ENCODE peak calls at places on chromosomes 13 and 19, in six cellular contexts. One of them, this sample, is unnamed.

GRCh38 chr13:99218969-99219368 is 18.3 kb downstream of the UBAC2 start:
- DNase-seq in GM23338: no peak
- DNase-seq in K562: no peak
- DNase-seq in GM12878: peak; percentile 62
- DNase-seq in H1: no peak
- DNase-seq in HepG2: no peak
- DNase-seq in this sample: no peak

GRCh38 chr19:38223617-38224013 is 407 bp downstream of the DPF1 start:
- DNase-seq in GM23338: no peak
- DNase-seq in K562: no peak
- DNase-seq in GM12878: no peak
- DNase-seq in H1: no peak
- DNase-seq in HepG2: no peak
- DNase-seq in this sample: no peak

GRCh38 chr13:112220925-112221324 is 154.0 kb downstream of the SOX1 start:
- DNase-seq in GM23338: no peak
- DNase-seq in K562: no peak
- DNase-seq in GM12878: no peak
- DNase-seq in H1: no peak
- DNase-seq in HepG2: no peak
- DNase-seq in this sample: no peak

GRCh38 chr19:47768604-47769003 is 9.9 kb upstream of the SELENOW start:
- DNase-seq in GM23338: no peak
- DNase-seq in K562: no peak
- DNase-seq in GM12878: no peak
- DNase-seq in H1: no peak
- DNase-seq in HepG2: no peak
- DNase-seq in this sample: no peak

GRCh38 chr19:56110515-56111448 is 10.3 kb downstream of the ZNF787 start:
- DNase-seq in GM23338: no peak
- DNase-seq in K562: peak; percentile 14
- DNase-seq in GM12878: no peak
- DNase-seq in H1: no peak
- DNase-seq in HepG2: peak; percentile 78
- DNase-seq in this sample: no peak

GRCh38 chr19:1746401-1747284 is 6.7 kb upstream of the ONECUT3 start:
- DNase-seq in GM23338: no peak
- DNase-seq in K562: peak; percentile 54
- DNase-seq in GM12878: no peak
- DNase-seq in H1: peak; percentile 21
- DNase-seq in HepG2: no peak
- DNase-seq in this sample: no peak

GRCh38 chr13:108214511-108215383 is 589 bp downstream of the LIG4 start:
- DNase-seq in GM23338: peak; percentile 60
- DNase-seq in K562: no peak
- DNase-seq in GM12878: no peak
- DNase-seq in H1: no peak
- DNase-seq in HepG2: no peak
- DNase-seq in this sample: peak; percentile 17

GRCh38 chr19:4581381-4582111 is 22.1 kb upstream of the SEMA6B start:
- DNase-seq in GM23338: peak; percentile 72
- DNase-seq in K562: peak; percentile 76
- DNase-seq in GM12878: no peak
- DNase-seq in H1: no peak
- DNase-seq in HepG2: no peak
- DNase-seq in this sample: peak; percentile 64

GRCh38 chr13:46698015-46698414 is 98.9 kb downstream of the ESD start:
- DNase-seq in GM23338: no peak
- DNase-seq in K562: no peak
- DNase-seq in GM12878: no peak
- DNase-seq in H1: no peak
- DNase-seq in HepG2: no peak
- DNase-seq in this sample: no peak

GRCh38 chr19:2431318-2432055 is 4.1 kb upstream of the TIMM13 start:
- DNase-seq in GM23338: no peak
- DNase-seq in K562: no peak
- DNase-seq in GM12878: no peak
- DNase-seq in H1: no peak
- DNase-seq in HepG2: no peak
- DNase-seq in this sample: no peak

GRCh38 chr19:41872775-41873647 is 4.1 kb upstream of the CD79A start:
- DNase-seq in GM23338: peak; percentile 96
- DNase-seq in K562: peak; percentile 85
- DNase-seq in GM12878: no peak
- DNase-seq in H1: peak; percentile 68
- DNase-seq in HepG2: peak; percentile 72
- DNase-seq in this sample: peak; percentile 94

GRCh38 chr13:25468330-25469178 is 96.8 kb downstream of the ATP8A2 start:
- DNase-seq in GM23338: peak; percentile 73
- DNase-seq in K562: peak; percentile 71
- DNase-seq in GM12878: no peak
- DNase-seq in H1: no peak
- DNase-seq in HepG2: no peak
- DNase-seq in this sample: peak; percentile 74

GRCh38 chr13:24208314-24208713 is 47.8 kb downstream of the SPATA13 start:
- DNase-seq in GM23338: no peak
- DNase-seq in K562: no peak
- DNase-seq in GM12878: no peak
- DNase-seq in H1: no peak
- DNase-seq in HepG2: no peak
- DNase-seq in this sample: no peak

GRCh38 chr19:49490287-49491029 is 3.0 kb downstream of the RPL13A start:
- DNase-seq in GM23338: no peak
- DNase-seq in K562: no peak
- DNase-seq in GM12878: no peak
- DNase-seq in H1: no peak
- DNase-seq in HepG2: no peak
- DNase-seq in this sample: no peak

GRCh38 chr19:11578342-11579142 is 1.1 kb upstream of the ACP5 start:
- DNase-seq in GM23338: peak; percentile 67
- DNase-seq in K562: peak; percentile 90
- DNase-seq in GM12878: no peak
- DNase-seq in H1: no peak
- DNase-seq in HepG2: peak; percentile 31
- DNase-seq in this sample: peak; percentile 55

GRCh38 chr13:114115191-114115671 is 17.2 kb downstream of the RASA3 start:
- DNase-seq in GM23338: no peak
- DNase-seq in K562: peak; percentile 78
- DNase-seq in GM12878: no peak
- DNase-seq in H1: no peak
- DNase-seq in HepG2: peak; percentile 33
- DNase-seq in this sample: peak; percentile 8

GRCh38 chr19:42250666-42251531 is 4.0 kb downstream of the ERF start:
- DNase-seq in GM23338: no peak
- DNase-seq in K562: no peak
- DNase-seq in GM12878: no peak
- DNase-seq in H1: no peak
- DNase-seq in HepG2: no peak
- DNase-seq in this sample: no peak

GRCh38 chr13:50589139-50589538 is 254.4 kb downstream of the DLEU7 start:
- DNase-seq in GM23338: no peak
- DNase-seq in K562: no peak
- DNase-seq in GM12878: no peak
- DNase-seq in H1: no peak
- DNase-seq in HepG2: no peak
- DNase-seq in this sample: no peak

GRCh38 chr13:113860051-113860471 is 3.8 kb downstream of the GAS6 start:
- DNase-seq in GM23338: peak; percentile 44
- DNase-seq in K562: no peak
- DNase-seq in GM12878: no peak
- DNase-seq in H1: no peak
- DNase-seq in HepG2: peak; percentile 34
- DNase-seq in this sample: peak; percentile 39

GRCh38 chr13:32415019-32415418 is 12.9 kb downstream of the N4BP2L1 start:
- DNase-seq in GM23338: peak; percentile 82
- DNase-seq in K562: peak; percentile 35
- DNase-seq in GM12878: no peak
- DNase-seq in H1: no peak
- DNase-seq in HepG2: no peak
- DNase-seq in this sample: peak; percentile 55

GRCh38 chr13:77300176-77301141 is 26.4 kb downstream of the MYCBP2 start:
- DNase-seq in GM23338: peak; percentile 9
- DNase-seq in K562: peak; percentile 15
- DNase-seq in GM12878: no peak
- DNase-seq in H1: no peak
- DNase-seq in HepG2: no peak
- DNase-seq in this sample: no peak

GRCh38 chr13:75321084-75321483 is 160.9 kb downstream of the TBC1D4 start:
- DNase-seq in GM23338: no peak
- DNase-seq in K562: no peak
- DNase-seq in GM12878: no peak
- DNase-seq in H1: no peak
- DNase-seq in HepG2: no peak
- DNase-seq in this sample: no peak

GRCh38 chr19:28481674-28482073 is 731.3 kb downstream of the UQCRFS1 start:
- DNase-seq in GM23338: no peak
- DNase-seq in K562: no peak
- DNase-seq in GM12878: no peak
- DNase-seq in H1: no peak
- DNase-seq in HepG2: no peak
- DNase-seq in this sample: no peak

GRCh38 chr19:44905437-44906160 is at the start of gene APOE:
- DNase-seq in GM23338: peak; percentile 91
- DNase-seq in K562: peak; percentile 63
- DNase-seq in GM12878: no peak
- DNase-seq in H1: peak; percentile 93
- DNase-seq in HepG2: peak; percentile 81
- DNase-seq in this sample: peak; percentile 81

GRCh38 chr13:74133657-74134201 is 475 bp downstream of the KLF12 start:
- DNase-seq in GM23338: peak; percentile 85
- DNase-seq in K562: peak; percentile 3
- DNase-seq in GM12878: peak; percentile 64
- DNase-seq in H1: peak; percentile 65
- DNase-seq in HepG2: peak; percentile 35
- DNase-seq in this sample: peak; percentile 83

GRCh38 chr13:41562083-41562482 is 104.7 kb downstream of the RGCC start:
- DNase-seq in GM23338: no peak
- DNase-seq in K562: no peak
- DNase-seq in GM12878: no peak
- DNase-seq in H1: no peak
- DNase-seq in HepG2: no peak
- DNase-seq in this sample: no peak

GRCh38 chr13:73168226-73168992 is 109.6 kb downstream of the KLF5 start:
- DNase-seq in GM23338: no peak
- DNase-seq in K562: no peak
- DNase-seq in GM12878: no peak
- DNase-seq in H1: no peak
- DNase-seq in HepG2: no peak
- DNase-seq in this sample: no peak

GRCh38 chr19:39480337-39481228 is at the start of gene TIMM50:
- DNase-seq in GM23338: peak; percentile 100
- DNase-seq in K562: peak; percentile 100
- DNase-seq in GM12878: peak; percentile 69
- DNase-seq in H1: peak; percentile 97
- DNase-seq in HepG2: peak; percentile 94
- DNase-seq in this sample: peak; percentile 100
- TF ChIP-seq CREB1 in GM23338: peak; percentile 90
- TF ChIP-seq CREB1 in K562: peak; percentile 86
- TF ChIP-seq CREB1 in GM12878: peak; percentile 90
- TF ChIP-seq CREB1 in H1: peak; percentile 89
- TF ChIP-seq CREB1 in HepG2: peak; percentile 79
- TF ChIP-seq CREB1 in this sample: no peak

GRCh38 chr13:102289606-102290005 is 112.2 kb downstream of the FGF14 start:
- DNase-seq in GM23338: no peak
- DNase-seq in K562: no peak
- DNase-seq in GM12878: no peak
- DNase-seq in H1: no peak
- DNase-seq in HepG2: no peak
- DNase-seq in this sample: no peak
- TF ChIP-seq CREB1 in GM23338: no peak
- TF ChIP-seq CREB1 in K562: no peak
- TF ChIP-seq CREB1 in GM12878: no peak
- TF ChIP-seq CREB1 in H1: no peak
- TF ChIP-seq CREB1 in HepG2: no peak
- TF ChIP-seq CREB1 in this sample: no peak

DNA sequence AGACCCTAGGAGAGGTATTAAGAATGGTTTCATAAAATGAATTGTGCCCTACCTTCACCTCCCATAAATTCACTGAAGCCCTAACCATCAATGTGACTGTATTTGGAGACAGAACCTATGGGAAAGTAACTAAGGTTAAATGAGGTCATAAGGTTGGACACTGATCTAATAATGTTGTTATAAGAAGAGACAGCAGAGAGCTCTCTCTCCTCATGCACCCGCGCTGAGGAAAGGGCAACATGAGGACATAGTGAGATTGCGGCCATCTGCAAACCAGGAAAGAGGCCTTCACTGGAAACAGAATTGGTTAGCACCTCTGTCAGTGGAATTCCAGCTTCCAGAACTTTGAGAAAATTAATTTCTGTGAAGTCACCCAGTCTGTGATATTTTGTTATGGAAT is 1396.1 kb upstream of the MIR17HG start:
- DNase-seq in GM23338: no peak
- DNase-seq in K562: no peak
- DNase-seq in GM12878: no peak
- DNase-seq in H1: no peak
- DNase-seq in HepG2: no peak
- DNase-seq in this sample: no peak
- TF ChIP-seq CREB1 in GM23338: no peak
- TF ChIP-seq CREB1 in K562: no peak
- TF ChIP-seq CREB1 in GM12878: no peak
- TF ChIP-seq CREB1 in H1: no peak
- TF ChIP-seq CREB1 in HepG2: no peak
- TF ChIP-seq CREB1 in this sample: no peak

DNA sequence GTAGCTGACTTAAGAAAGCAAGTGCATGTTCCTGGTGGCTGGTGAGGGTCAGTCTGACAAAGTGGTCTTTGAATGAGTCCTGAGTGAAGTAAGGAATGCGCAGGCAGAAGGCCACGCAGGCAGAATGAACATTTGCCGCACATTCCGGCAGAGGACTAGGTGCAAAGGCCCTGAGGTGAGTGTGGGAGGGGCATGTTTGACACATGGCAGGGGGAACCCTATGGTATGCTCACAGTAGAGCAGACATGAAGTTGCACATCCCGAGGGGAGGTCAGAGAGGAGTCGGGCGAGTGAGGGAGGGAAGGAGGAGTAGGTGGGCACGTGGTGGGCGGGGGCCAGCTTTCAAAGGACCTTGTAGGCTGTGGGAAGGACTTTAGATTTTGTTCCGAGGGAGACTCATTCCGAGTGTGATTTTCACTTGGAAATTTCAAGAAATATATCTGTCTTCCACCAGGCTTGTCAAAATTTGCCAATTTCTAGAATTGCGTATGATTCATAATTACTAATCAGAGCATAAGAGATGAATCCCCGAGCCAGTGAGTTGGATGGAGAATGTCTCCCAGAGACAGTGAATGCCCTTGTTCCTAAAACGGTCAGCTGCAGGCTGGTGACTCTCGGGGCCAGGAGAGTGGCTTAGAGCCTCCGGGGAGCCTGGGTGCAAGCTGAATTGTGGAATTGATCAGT is 40.3 kb downstream of the ERICH6B start:
- DNase-seq in GM23338: no peak
- DNase-seq in K562: no peak
- DNase-seq in GM12878: no peak
- DNase-seq in H1: no peak
- DNase-seq in HepG2: no peak
- DNase-seq in this sample: no peak
- TF ChIP-seq CREB1 in GM23338: no peak
- TF ChIP-seq CREB1 in K562: no peak
- TF ChIP-seq CREB1 in GM12878: no peak
- TF ChIP-seq CREB1 in H1: no peak
- TF ChIP-seq CREB1 in HepG2: no peak
- TF ChIP-seq CREB1 in this sample: no peak

GRCh38 chr13:104586010-104586746 is 1520.0 kb upstream of the SLC10A2 start:
- DNase-seq in GM23338: peak; percentile 6
- DNase-seq in K562: no peak
- DNase-seq in GM12878: no peak
- DNase-seq in H1: no peak
- DNase-seq in HepG2: no peak
- DNase-seq in this sample: no peak
- TF ChIP-seq CREB1 in GM23338: no peak
- TF ChIP-seq CREB1 in K562: no peak
- TF ChIP-seq CREB1 in GM12878: no peak
- TF ChIP-seq CREB1 in H1: no peak
- TF ChIP-seq CREB1 in HepG2: no peak
- TF ChIP-seq CREB1 in this sample: no peak

This sample was measured in WTC11.